ENCODE peak calls at places on chromosomes 11 and 22, in ten cellular contexts. L is fibroblast of the aortic adventitia; B is activated CD4-positive, CD25-positive, alpha-beta regulatory T cell treated with anti-CD3 and anti-CD28 coated beads, Interleukin-2, amount 50 U/mL, for 16 hours; F is stimulated activated CD8-positive, alpha-beta memory T cell treated with anti-CD3 and anti-CD28 coated beads, Interleukin-4, amount 100 ng/mL, for 1 hour; Q is IMR-90; R is AML-193; W is transverse colon; J is NCI-H2029 treated with DMSO at 0.1 percent for 48 hours; Z is B cell; Y is lower lobe of right lung. M is an unnamed sample.
A peak's percentile ranks its signal among the peaks of the same experiment; 100 is the strongest.

GRCh38 chr11:41133023-41133422 is 326.4 kb downstream of the LRRC4C start:
- DNase-seq in L (no peak), B (no peak), F (no peak), Q (no peak), R (no peak), W (no peak), J (no peak), Z (no peak), Y (no peak), M (no peak)

GRCh38 chr22:43376765-43377485 is 33.8 kb upstream of the SCUBE1 start:
- DNase-seq in L (peak; percentile 15), B (no peak), F (peak; percentile 25), Q (no peak), R (no peak), W (peak; percentile 15), J (no peak), Z (no peak), Y (no peak), M (no peak)

GRCh38 chr11:44936951-44937543 is 13.6 kb downstream of the TP53I11 start:
- DNase-seq in L (no peak), B (no peak), F (no peak), Q (no peak), R (no peak), W (no peak), J (no peak), Z (no peak), Y (no peak), M (no peak)

GRCh38 chr11:113494021-113494420 is 18.8 kb upstream of the DRD2 start:
- DNase-seq in L (no peak), B (no peak), F (no peak), Q (no peak), R (no peak), W (no peak), J (no peak), Z (no peak), Y (no peak), M (no peak)

GRCh38 chr22:30127749-30128166 is 47.5 kb downstream of the HORMAD2 start:
- DNase-seq in L (peak; percentile 87), B (no peak), F (no peak), Q (peak; percentile 89), R (peak; percentile 24), W (no peak), J (no peak), Z (no peak), Y (no peak), M (no peak)

GRCh38 chr11:57497303-57498247 is 17.9 kb downstream of the SLC43A1 start:
- DNase-seq in L (no peak), B (no peak), F (no peak), Q (no peak), R (no peak), W (no peak), J (no peak), Z (no peak), Y (no peak), M (no peak)

GRCh38 chr11:61966673-61967176 is 709 bp downstream of the FTH1 start:
- DNase-seq in L (peak; percentile 55), B (no peak), F (no peak), Q (no peak), R (no peak), W (no peak), J (no peak), Z (no peak), Y (no peak), M (no peak)

GRCh38 chr11:1948389-1948788 is 1.3 kb downstream of the MRPL23 start:
- DNase-seq in L (no peak), B (no peak), F (no peak), Q (no peak), R (no peak), W (no peak), J (no peak), Z (no peak), Y (peak; percentile 56), M (no peak)

GRCh38 chr11:59283825-59284772 is 71.4 kb upstream of the MPEG1 start:
- DNase-seq in L (peak; percentile 62), B (peak; percentile 18), F (peak; percentile 17), Q (peak; percentile 57), R (peak; percentile 66), W (peak; percentile 45), J (peak; percentile 75), Z (peak; percentile 82), Y (no peak), M (peak; percentile 7)

GRCh38 chr22:32480238-32480637 is 5.6 kb downstream of the FBXO7 start:
- DNase-seq in L (no peak), B (no peak), F (no peak), Q (no peak), R (no peak), W (no peak), J (no peak), Z (no peak), Y (no peak), M (no peak)

GRCh38 chr22:45502215-45503070 is at the start of gene FBLN1:
- DNase-seq in L (no peak), B (no peak), F (no peak), Q (no peak), R (no peak), W (no peak), J (no peak), Z (no peak), Y (peak; percentile 41), M (no peak)

GRCh38 chr22:25235547-25236290 is 16.3 kb downstream of the CRYBB2 start:
- DNase-seq in L (peak; percentile 64), B (no peak), F (peak; percentile 20), Q (peak; percentile 61), R (peak; percentile 17), W (peak; percentile 78), J (peak; percentile 32), Z (peak; percentile 58), Y (peak; percentile 76), M (peak; percentile 7)

GRCh38 chr22:31347251-31348008 is 1.3 kb upstream of the PATZ1 start:
- DNase-seq in L (peak; percentile 72), B (peak; percentile 5), F (peak; percentile 2), Q (peak; percentile 62), R (peak; percentile 69), W (peak; percentile 72), J (peak; percentile 16), Z (peak; percentile 66), Y (peak; percentile 75), M (no peak)

GRCh38 chr11:126791446-126791845 is 209.1 kb downstream of the KIRREL3 start:
- DNase-seq in L (no peak), B (no peak), F (no peak), Q (no peak), R (no peak), W (no peak), J (no peak), Z (no peak), Y (no peak), M (no peak)

GRCh38 chr11:37623778-37624177 is 1025.7 kb upstream of the RAG2 start:
- DNase-seq in L (no peak), B (no peak), F (no peak), Q (no peak), R (no peak), W (no peak), J (no peak), Z (no peak), Y (no peak), M (no peak)

GRCh38 chr11:15576759-15577158 is 462.0 kb downstream of the INSC start:
- DNase-seq in L (no peak), B (no peak), F (no peak), Q (no peak), R (no peak), W (no peak), J (no peak), Z (no peak), Y (no peak), M (no peak)

GRCh38 chr22:41256254-41256897 is 15.6 kb upstream of the CHADL start:
- DNase-seq in L (peak; percentile 66), B (no peak), F (no peak), Q (peak; percentile 80), R (no peak), W (no peak), J (no peak), Z (no peak), Y (no peak), M (no peak)

GRCh38 chr11:10856689-10857603 is 907 bp downstream of the ZBED5 start:
- DNase-seq in L (peak; percentile 55), B (peak; percentile 3), F (peak; percentile 9), Q (peak; percentile 28), R (peak; percentile 34), W (peak; percentile 70), J (no peak), Z (no peak), Y (peak; percentile 50), M (no peak)

GRCh38 chr11:130719516-130719915 is 196.8 kb downstream of the SNX19 start:
- DNase-seq in L (peak; percentile 76), B (no peak), F (no peak), Q (peak; percentile 71), R (no peak), W (no peak), J (no peak), Z (no peak), Y (no peak), M (no peak)

GRCh38 chr11:129302386-129303101 is 73.1 kb upstream of the BARX2 start:
- DNase-seq in L (no peak), B (no peak), F (no peak), Q (no peak), R (no peak), W (no peak), J (no peak), Z (no peak), Y (no peak), M (no peak)

GRCh38 chr22:27489265-27489675 is 312.3 kb downstream of the MN1 start:
- DNase-seq in L (peak; percentile 46), B (no peak), F (no peak), Q (peak; percentile 52), R (no peak), W (peak; percentile 86), J (no peak), Z (no peak), Y (no peak), M (no peak)

GRCh38 chr11:111157571-111157970 is 88.0 kb upstream of the POU2AF2 start:
- DNase-seq in L (no peak), B (no peak), F (no peak), Q (no peak), R (no peak), W (no peak), J (no peak), Z (no peak), Y (no peak), M (no peak)

GRCh38 chr22:36773935-36774334 is 2.0 kb downstream of the IFT27 start:
- DNase-seq in L (peak; percentile 65), B (no peak), F (no peak), Q (peak; percentile 49), R (peak; percentile 48), W (no peak), J (no peak), Z (no peak), Y (no peak), M (no peak)

GRCh38 chr22:41256898-41257260 is 16.1 kb upstream of the CHADL start:
- DNase-seq in L (peak; percentile 19), B (no peak), F (no peak), Q (peak; percentile 27), R (no peak), W (no peak), J (peak; percentile 48), Z (no peak), Y (no peak), M (no peak)

GRCh38 chr11:73273246-73273890 is 1.2 kb downstream of the P2RY6 start:
- DNase-seq in L (no peak), B (no peak), F (no peak), Q (no peak), R (no peak), W (no peak), J (no peak), Z (peak; percentile 9), Y (no peak), M (no peak)

GRCh38 chr11:73866586-73866996 is 10.1 kb downstream of the COA4 start:
- DNase-seq in L (peak; percentile 95), B (no peak), F (no peak), Q (peak; percentile 93), R (no peak), W (peak; percentile 21), J (no peak), Z (no peak), Y (no peak), M (peak; percentile 62)

GRCh38 chr11:117220999-117221774 is 10.7 kb downstream of the PCSK7 start:
- DNase-seq in L (peak; percentile 82), B (no peak), F (no peak), Q (no peak), R (no peak), W (peak; percentile 21), J (peak; percentile 37), Z (no peak), Y (no peak), M (no peak)

GRCh38 chr11:109490953-109491733 is 69.2 kb downstream of the C11orf87 start:
- DNase-seq in L (peak; percentile 10), B (no peak), F (no peak), Q (peak; percentile 5), R (no peak), W (no peak), J (no peak), Z (no peak), Y (no peak), M (peak; percentile 49)